ENCODE peak calls at places on chromosomes 4 and X, in ten cellular contexts. D, X, E, U, O, H, I, F, W and Q are unnamed samples.
A peak's percentile ranks its signal among the peaks of the same experiment; 100 is the strongest.

GRCh38 chrX:34288782-34289181 is 156.7 kb upstream of the FAM47A start:
- DNase-seq in F (no peak), W (no peak), X (peak; percentile 1), O (no peak), U (no peak), E (no peak), I (no peak), H (no peak), D (no peak), Q (no peak)

GRCh38 chr4:146959692-146960091 is 14.0 kb upstream of the TTC29 start:
- DNase-seq in O (no peak), X (peak; percentile 17), E (no peak), I (no peak), U (no peak), F (peak; percentile 31), H (no peak), D (no peak), W (no peak), Q (no peak)

GRCh38 chrX:40366661-40367060 is 214.1 kb upstream of the ATP6AP2 start:
- DNase-seq in X (no peak), O (peak; percentile 54), E (peak; percentile 61), U (peak; percentile 85), W (peak; percentile 2), H (no peak), F (no peak), I (peak; percentile 44), D (no peak), Q (no peak)

GRCh38 chrX:30913556-30913955 is 24.5 kb upstream of the TAB3 start:
- DNase-seq in U (no peak), O (no peak), E (no peak), W (no peak), D (no peak), I (no peak), F (no peak), H (no peak), X (no peak), Q (no peak)

GRCh38 chr4:168220893-168221292 is 97.7 kb downstream of the DDX60 start:
- DNase-seq in U (no peak), W (no peak), H (no peak), I (no peak), D (no peak), X (peak; percentile 10), E (no peak), O (no peak), F (peak; percentile 33), Q (no peak)

GRCh38 chr4:2648159-2648814 is 107.8 kb downstream of the TNIP2 start:
- DNase-seq in F (no peak), D (no peak), X (no peak), W (no peak), E (no peak), U (no peak), O (no peak), H (no peak), I (no peak), Q (no peak)

GRCh38 chr4:145763399-145763798 is 83.5 kb downstream of the C4orf51 start:
- DNase-seq in U (no peak), H (no peak), X (no peak), D (no peak), E (no peak), I (no peak), O (no peak), F (no peak), W (no peak), Q (no peak)

GRCh38 chr4:76562851-76563803 is 128.1 kb downstream of the SHROOM3 start:
- DNase-seq in F (peak; percentile 46), W (no peak), I (no peak), H (no peak), O (no peak), X (peak; percentile 76), U (no peak), D (no peak), E (no peak), Q (no peak)

GRCh38 chrX:132786217-132786616 is 172.2 kb downstream of the HS6ST2 start:
- DNase-seq in X (peak; percentile 46), E (no peak), U (no peak), F (peak; percentile 2), O (no peak), H (no peak), D (no peak), W (no peak), I (peak; percentile 3), Q (no peak)

GRCh38 chrX:45584717-45585116 is 384.0 kb upstream of the DIPK2B start:
- DNase-seq in E (no peak), U (no peak), H (no peak), I (no peak), W (no peak), D (no peak), O (no peak), X (peak; percentile 29), F (no peak), Q (no peak)

GRCh38 chr4:13640149-13640671 is 12.7 kb upstream of the BOD1L1 start:
- DNase-seq in I (peak; percentile 90), H (no peak), U (peak; percentile 76), O (peak; percentile 49), E (peak; percentile 71), D (no peak), W (no peak), F (peak; percentile 44), X (peak; percentile 92), Q (no peak)

DNA sequence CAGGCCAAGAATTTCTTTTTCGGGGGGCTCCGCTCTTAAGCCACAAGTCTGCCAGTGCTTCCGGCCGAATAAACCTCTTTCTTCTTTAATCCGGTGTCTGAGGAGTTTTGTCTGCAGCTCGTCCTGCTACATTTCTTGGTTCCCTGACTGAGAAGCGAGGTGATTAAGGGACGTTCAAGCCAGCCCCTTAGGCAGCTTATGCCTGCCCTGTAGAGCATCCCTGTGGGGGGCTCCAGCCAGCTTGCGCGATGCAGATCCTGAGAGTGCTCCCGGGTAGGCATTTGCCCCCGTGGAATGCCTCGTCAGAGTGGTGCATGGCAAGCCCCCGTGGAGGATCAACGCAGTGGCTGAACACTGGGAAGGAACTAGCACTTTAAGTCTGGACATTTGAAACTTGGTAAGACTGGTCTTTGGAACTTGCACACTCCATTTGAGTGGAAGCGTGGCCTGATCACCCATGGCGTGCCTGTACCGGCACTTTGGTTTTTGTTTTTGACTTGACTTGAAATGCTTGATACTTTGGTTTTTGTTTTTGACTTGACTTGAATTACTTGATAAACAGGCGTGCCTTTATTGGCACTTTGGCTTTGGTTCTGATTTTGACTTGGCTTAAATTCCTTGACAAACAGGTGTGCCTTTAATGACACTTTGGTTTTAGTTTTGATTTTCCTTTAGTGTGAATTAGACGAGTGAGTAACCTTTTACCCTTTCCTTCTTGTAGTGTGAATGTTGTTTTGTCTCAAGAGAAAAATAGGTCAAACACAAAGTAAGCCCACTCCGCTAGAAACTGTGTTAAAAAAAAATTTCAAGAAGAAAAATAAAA is 6.1 kb downstream of the ACOX3 start:
- DNase-seq in H (no peak), O (peak; percentile 71), U (no peak), I (no peak), W (no peak), E (no peak), F (no peak), X (no peak), D (no peak), Q (no peak)
- H3K27ac ChIP-seq in H (no peak overlapping the region), O (no peak overlapping the region), U (no peak overlapping the region), I (no peak overlapping the region), W (no peak overlapping the region), E (no peak overlapping the region), F (no peak overlapping the region), X (no peak overlapping the region), D (no peak overlapping the region), Q (no peak overlapping the region)

GRCh38 chr4:40337523-40337922 is 2.4 kb downstream of the CHRNA9 start:
- DNase-seq in X (no peak), E (no peak), O (no peak), F (no peak), H (no peak), D (no peak), W (no peak), U (no peak), I (no peak), Q (no peak)

GRCh38 chr4:40337081-40337480 is 1.9 kb downstream of the CHRNA9 start:
- DNase-seq in O (no peak), I (no peak), F (no peak), H (no peak), U (no peak), X (no peak), W (no peak), E (no peak), D (no peak), Q (no peak)

GRCh38 chr4:40333921-40334352 is 1.2 kb upstream of the CHRNA9 start:
- DNase-seq in E (no peak), X (peak; percentile 66), W (no peak), I (peak; percentile 83), O (no peak), U (no peak), F (peak; percentile 91), D (no peak), H (no peak), Q (no peak)

GRCh38 chr4:40335508-40335860 is 351 bp downstream of the CHRNA9 start:
- DNase-seq in X (peak; percentile 24), E (no peak), F (peak; percentile 92), U (no peak), O (no peak), W (no peak), D (no peak), I (peak; percentile 57), H (no peak), Q (no peak)

GRCh38 chr4:40334591-40335507 is at the start of gene CHRNA9:
- DNase-seq in F (peak; percentile 41), I (peak; percentile 67), O (peak; percentile 62), H (no peak), D (peak; percentile 67), U (peak; percentile 73), E (peak; percentile 67), X (no peak), W (peak; percentile 23), Q (no peak)
- H3K9ac ChIP-seq in F (peak within 1 kb of the TSS; percentile 45), I (peak within 1 kb of the TSS; percentile 33), O (no peak within 1 kb of the TSS), H (no peak within 1 kb of the TSS), D (no peak within 1 kb of the TSS), U (no peak within 1 kb of the TSS), E (no peak within 1 kb of the TSS), X (no peak within 1 kb of the TSS), W (no peak within 1 kb of the TSS), Q (no peak within 1 kb of the TSS)

GRCh38 chrX:12955882-12956703 is 18.8 kb upstream of the TMSB4X start:
- DNase-seq in E (no peak), X (peak; percentile 62), W (no peak), U (no peak), O (no peak), D (no peak), F (peak; percentile 72), I (peak; percentile 67), H (peak; percentile 66), Q (peak; percentile 68)
- H3K27ac ChIP-seq in E (peak overlapping the region; percentile 26), X (peak overlapping the region; percentile 70), W (no peak overlapping the region), U (no peak overlapping the region), O (no peak overlapping the region), D (no peak overlapping the region), F (peak overlapping the region; percentile 87), I (peak overlapping the region; percentile 66), H (peak overlapping the region; percentile 93), Q (peak overlapping the region; percentile 64)

DNA sequence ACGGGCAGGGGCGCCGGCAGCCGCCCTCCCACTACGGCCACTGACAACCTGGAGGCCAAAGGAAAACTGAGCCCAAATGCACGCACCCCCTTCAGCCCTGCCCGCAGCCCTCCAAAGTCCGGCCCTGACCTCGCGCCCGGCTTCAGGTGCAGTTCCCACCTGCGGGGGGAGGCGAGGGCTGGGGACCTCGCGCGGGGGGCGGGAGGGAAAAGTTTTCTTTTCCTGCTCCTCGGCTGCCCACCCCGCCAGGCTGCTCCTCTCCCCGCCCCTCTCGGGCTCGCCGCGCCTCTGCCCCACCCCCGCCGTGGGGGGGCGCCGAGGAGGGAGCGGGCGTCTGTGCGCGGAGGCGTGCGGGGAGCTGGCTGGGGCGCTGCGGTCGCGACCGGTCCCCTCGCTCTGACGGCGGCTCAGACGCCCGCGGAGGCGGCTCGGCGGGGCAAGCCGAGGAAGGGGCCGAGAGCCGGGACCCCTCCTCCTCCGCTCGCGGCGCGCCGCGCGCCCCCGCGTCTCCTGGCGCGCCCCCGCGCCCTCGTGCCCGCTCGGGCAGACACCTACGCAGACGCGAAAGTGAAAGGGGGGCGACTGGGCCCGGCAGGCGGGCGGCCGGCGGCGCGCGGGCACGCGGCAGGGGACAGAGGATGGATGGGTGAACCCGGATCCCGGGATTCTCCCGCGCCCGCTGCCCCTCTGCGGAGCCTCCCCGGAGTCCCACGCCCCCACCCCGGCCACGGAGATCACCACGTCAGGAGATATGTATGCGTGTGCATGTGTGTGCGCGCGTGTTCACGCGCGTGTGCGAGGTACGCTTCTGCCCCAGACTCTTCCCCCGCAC is 3.1 kb upstream of the NR3C2 start:
- DNase-seq in F (peak; percentile 42), H (peak; percentile 55), W (peak; percentile 70), X (peak; percentile 33), U (peak; percentile 84), I (peak; percentile 44), E (peak; percentile 62), O (peak; percentile 85), D (peak; percentile 82), Q (peak; percentile 77)
- H3K9ac ChIP-seq in F (no peak overlapping the region), H (peak overlapping the region; percentile 22), W (no peak overlapping the region), X (peak overlapping the region; percentile 20), U (no peak overlapping the region), I (peak overlapping the region; percentile 18), E (no peak overlapping the region), O (no peak overlapping the region), D (no peak overlapping the region), Q (peak overlapping the region; percentile 100)